ENCODE peak calls at places on chromosomes 4 and X, in seven cellular contexts. F is CD8-positive, alpha-beta T cell; Q is endodermal cell; M is WTC11; U is fibroblast of lung; B is astrocyte of the cerebellum; W is lung. R is an unnamed sample.

GRCh38 chrX:139932901-139933796 is at the start of gene ATP11C:
- DNase-seq in U (peak), W (peak), F (peak), Q (peak), B (peak), M (peak), R (peak)

GRCh38 chr4:137892134-137892533 is 350.0 kb downstream of the SLC7A11 start:
- DNase-seq in W (no peak), M (no peak), F (no peak), U (peak), B (peak), Q (no peak), R (no peak)

GRCh38 chrX:20378291-20378920 is 111.7 kb upstream of the RPS6KA3 start:
- DNase-seq in Q (no peak), F (no peak), W (peak), B (no peak), M (no peak), U (peak), R (no peak)

GRCh38 chrX:136143714-136144113 is 3.6 kb upstream of the FHL1 start:
- DNase-seq in B (no peak), Q (no peak), F (no peak), W (no peak), M (no peak), U (no peak), R (no peak)

GRCh38 chr4:122364700-122365404 is 14.0 kb upstream of the ADAD1 start:
- DNase-seq in W (no peak), B (no peak), F (peak), M (peak), Q (peak), U (no peak), R (peak)

GRCh38 chrX:37697169-37697760 is 11.7 kb downstream of the XK start:
- DNase-seq in F (no peak), U (peak), W (no peak), Q (no peak), B (peak), M (no peak), R (no peak)

GRCh38 chrX:123814343-123814742 is 45.5 kb upstream of the XIAP start:
- DNase-seq in W (no peak), M (no peak), Q (no peak), F (no peak), B (no peak), U (no peak), R (no peak)

GRCh38 chrX:88605222-88605583 is 141.8 kb upstream of the CPXCR1 start:
- DNase-seq in B (no peak), Q (no peak), F (no peak), M (no peak), U (no peak), W (no peak), R (no peak)

GRCh38 chr4:125316781-125317525 is 2.2 kb downstream of the FAT4 start:
- DNase-seq in F (no peak), U (peak), M (peak), W (peak), B (no peak), Q (peak), R (peak)

GRCh38 chr4:16912896-16913295 is 14.5 kb upstream of the LDB2 start:
- DNase-seq in M (no peak), U (peak), W (no peak), Q (no peak), F (no peak), B (no peak), R (no peak)

GRCh38 chr4:107896158-107896645 is 35.1 kb upstream of the CYP2U1 start:
- DNase-seq in B (peak), Q (no peak), W (peak), U (peak), M (no peak), F (no peak), R (no peak)

GRCh38 chr4:95998311-95998710 is 158.4 kb downstream of the PDHA2 start:
- DNase-seq in U (no peak), M (no peak), F (no peak), Q (no peak), B (no peak), W (no peak), R (no peak)

GRCh38 chr4:185774076-185774731 is 37.8 kb downstream of the SORBS2 start:
- DNase-seq in M (no peak), Q (no peak), U (no peak), W (no peak), B (no peak), F (no peak), R (no peak)

GRCh38 chr4:2789351-2789750 is 3.5 kb upstream of the SH3BP2 start:
- DNase-seq in B (no peak), Q (no peak), F (no peak), U (no peak), W (no peak), M (no peak), R (no peak)

GRCh38 chrX:150870487-150871340 is 27.8 kb downstream of the CD99L2 start:
- DNase-seq in W (no peak), Q (no peak), B (no peak), M (no peak), F (no peak), U (no peak), R (peak)

GRCh38 chr4:123398151-123398802 is 1.7 kb downstream of the SPRY1 start:
- DNase-seq in B (no peak), F (peak), M (peak), W (peak), U (peak), Q (peak), R (peak)

GRCh38 chrX:102651968-102652744 is 873 bp downstream of the GPRASP1 start:
- DNase-seq in B (no peak), U (peak), W (no peak), M (peak), F (peak), Q (peak), R (peak)

GRCh38 chrX:21960569-21960968 is 20.1 kb downstream of the SMS start:
- DNase-seq in F (no peak), B (no peak), U (no peak), Q (no peak), W (no peak), M (no peak), R (no peak)

GRCh38 chr4:152166567-152166966 is 369.3 kb downstream of the FBXW7 start:
- DNase-seq in U (peak), M (peak), Q (peak), F (no peak), B (no peak), W (no peak), R (no peak)

GRCh38 chr4:174058846-174059245 is 224.6 kb downstream of the FBXO8 start:
- DNase-seq in U (no peak), M (no peak), B (no peak), W (no peak), Q (no peak), F (no peak), R (no peak)

GRCh38 chrX:52422884-52423283 is 54.1 kb downstream of the XAGE2 start:
- DNase-seq in W (no peak), M (no peak), Q (no peak), U (peak), B (peak), F (no peak), R (no peak)

GRCh38 chrX:41556958-41557357 is 109.8 kb downstream of the NYX start:
- DNase-seq in F (peak), U (peak), W (no peak), B (no peak), M (no peak), Q (no peak), R (no peak)

GRCh38 chr4:161937596-161937995 is 226.2 kb downstream of the FSTL5 start:
- DNase-seq in Q (no peak), B (no peak), W (no peak), U (peak), M (no peak), F (no peak), R (no peak)

GRCh38 chr4:99483636-99484035 is 27.2 kb upstream of the C4orf17 start:
- DNase-seq in F (no peak), W (no peak), B (no peak), M (no peak), U (peak), Q (no peak), R (no peak)

GRCh38 chrX:21735753-21736127 is 22.2 kb downstream of the SMPX start:
- DNase-seq in B (no peak), F (no peak), W (no peak), M (no peak), Q (no peak), U (peak), R (no peak)

GRCh38 chrX:25112156-25112555 is 96.4 kb upstream of the ARX start:
- DNase-seq in B (no peak), W (no peak), M (no peak), Q (no peak), U (no peak), F (no peak), R (no peak)

GRCh38 chr4:11424000-11424399 is 4.7 kb downstream of the HS3ST1 start:
- DNase-seq in W (no peak), M (peak), U (peak), B (no peak), F (peak), Q (peak), R (no peak)

GRCh38 chr4:181140037-181140603 is 1103.1 kb upstream of the TENM3 start:
- DNase-seq in Q (no peak), W (no peak), U (no peak), M (no peak), B (peak), F (no peak), R (no peak)

GRCh38 chr4:56575820-56576429 is 70.3 kb downstream of the ARL9 start:
- DNase-seq in U (peak), M (no peak), Q (no peak), F (no peak), W (no peak), B (peak), R (no peak)

GRCh38 chr4:88964450-88964849 is 92.5 kb downstream of the FAM13A start:
- DNase-seq in B (peak), W (no peak), F (no peak), Q (no peak), M (no peak), U (peak), R (no peak)

GRCh38 chrX:141894733-141895132 is 9.0 kb upstream of the MAGEC1 start:
- DNase-seq in M (no peak), W (no peak), Q (no peak), B (no peak), U (no peak), F (no peak), R (no peak)

GRCh38 chr4:126071346-126072333 is 756.9 kb downstream of the FAT4 start:
- DNase-seq in U (peak), B (peak), M (no peak), W (peak), F (no peak), Q (no peak), R (no peak)

GRCh38 chr4:187993827-187994226 is 1.7 kb upstream of the ZFP42 start:
- DNase-seq in F (no peak), B (no peak), Q (peak), U (no peak), M (peak), W (no peak), R (no peak)

GRCh38 chrX:140151316-140151715 is 186.0 kb upstream of the CXorf66 start:
- DNase-seq in B (no peak), F (no peak), W (no peak), M (no peak), U (peak), Q (no peak), R (no peak)

GRCh38 chr4:20393486-20394100 is 141.9 kb downstream of the SLIT2 start:
- DNase-seq in M (no peak), Q (no peak), B (peak), W (no peak), F (no peak), U (peak), R (no peak)

GRCh38 chrX:150313514-150313913 is 49.6 kb upstream of the MAMLD1 start:
- DNase-seq in M (no peak), U (no peak), Q (no peak), F (no peak), W (no peak), B (no peak), R (no peak)

DNA sequence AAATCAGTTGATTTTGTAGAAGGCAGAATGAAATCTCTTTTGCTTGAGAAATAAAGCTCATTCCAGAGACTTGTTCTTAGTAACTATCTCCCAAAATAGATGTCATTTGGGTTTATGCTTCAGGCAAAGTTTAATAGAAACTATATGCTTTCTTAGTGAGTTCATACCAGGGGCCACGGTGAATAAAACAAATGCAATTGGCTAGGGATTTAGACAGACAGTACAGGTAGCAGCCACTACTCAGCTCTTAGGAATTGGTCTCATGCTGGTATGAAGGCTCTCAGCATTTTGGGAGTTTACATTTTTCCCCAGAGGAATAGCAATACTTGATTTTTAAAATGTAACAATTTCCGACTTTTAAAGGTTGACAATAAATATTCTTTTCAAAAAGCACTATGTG is 27.0 kb downstream of the GYPA start:
- DNase-seq in F (no peak), M (no peak), U (no peak), W (no peak), B (no peak), Q (no peak), R (no peak)
- TF ChIP-seq CTCF in F (no peak), M (no peak), U (no peak), W (no peak), B (no peak), Q (no peak), R (no peak)

GRCh38 chr4:87835192-87835591 is 2.4 kb downstream of the MEPE start:
- DNase-seq in U (peak), B (no peak), M (no peak), W (no peak), F (no peak), Q (no peak), R (no peak)
- TF ChIP-seq CTCF in U (no peak), B (no peak), M (no peak), W (no peak), F (no peak), Q (no peak), R (no peak)

GRCh38 chr4:10089346-10089745 is 27.3 kb downstream of the WDR1 start:
- DNase-seq in U (no peak), B (no peak), F (no peak), M (peak), W (no peak), Q (peak), R (no peak)
- TF ChIP-seq CTCF in U (no peak), B (peak), F (peak), M (peak), W (peak), Q (peak), R (peak)

GRCh38 chr4:144179152-144179739 is 38.7 kb upstream of the GYPA start:
- DNase-seq in B (no peak), W (no peak), M (no peak), Q (no peak), U (no peak), F (no peak), R (no peak)

GRCh38 chr4:144178414-144178813 is 37.9 kb upstream of the GYPA start:
- DNase-seq in B (peak), F (no peak), Q (no peak), W (no peak), M (no peak), U (peak), R (no peak)

GRCh38 chr4:144176476-144176875 is 36.0 kb upstream of the GYPA start:
- DNase-seq in B (peak), F (no peak), W (no peak), M (no peak), Q (no peak), U (peak), R (no peak)

GRCh38 chr4:144171697-144172096 is 31.2 kb upstream of the GYPA start:
- DNase-seq in W (no peak), Q (peak), F (no peak), B (no peak), U (no peak), M (no peak), R (no peak)

GRCh38 chr4:144174401-144175067 is 34.0 kb upstream of the GYPA start:
- DNase-seq in M (no peak), Q (no peak), U (peak), W (no peak), B (peak), F (no peak), R (no peak)
- TF ChIP-seq CTCF in M (no peak), Q (peak), U (no peak), W (peak), B (no peak), F (peak), R (peak)

GRCh38 chr4:87644286-87644685 is 5.8 kb upstream of the DMP1 start:
- DNase-seq in B (no peak), M (no peak), W (no peak), U (no peak), Q (no peak), F (no peak), R (no peak)
- TF ChIP-seq CTCF in B (no peak), M (no peak), W (no peak), U (no peak), Q (peak), F (no peak), R (no peak)

DNA sequence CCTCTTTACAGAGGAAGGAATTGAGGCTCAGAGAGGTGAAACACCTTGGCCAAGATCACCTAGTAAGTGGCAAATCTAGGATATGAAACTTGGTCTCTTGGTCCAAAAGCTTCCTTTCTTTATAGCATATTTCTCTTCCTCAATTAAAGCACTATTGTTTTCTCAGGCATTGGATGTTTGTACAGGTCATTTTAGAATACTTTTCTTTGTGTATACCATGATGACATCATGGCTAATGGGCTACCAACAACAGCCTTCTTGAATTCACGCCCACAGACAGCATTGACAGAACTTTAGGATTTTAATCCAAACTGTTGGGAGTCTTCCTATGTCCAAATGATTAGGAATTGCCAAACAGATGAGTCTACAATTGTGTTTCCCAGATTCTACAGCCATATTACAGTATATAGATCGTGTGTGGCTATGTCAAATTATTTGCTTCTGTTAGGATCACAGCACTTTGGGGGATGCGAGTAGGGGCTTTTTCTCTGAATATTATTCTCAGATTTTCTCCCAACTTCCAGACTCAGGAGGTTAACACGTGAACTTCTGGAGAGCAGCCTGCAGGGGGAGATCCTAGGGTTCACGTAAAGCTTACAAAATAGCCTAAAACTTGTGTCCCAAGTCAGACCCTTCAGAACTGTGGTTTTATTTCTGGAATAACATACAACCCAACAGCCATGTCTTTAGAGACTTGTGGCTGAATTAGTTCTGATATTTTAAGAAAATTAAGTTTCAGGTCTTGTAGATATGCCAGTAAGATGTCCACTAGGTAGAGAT is 191.8 kb downstream of the SHROOM3 start:
- DNase-seq in Q (peak), U (no peak), B (no peak), M (no peak), F (no peak), W (no peak), R (no peak)
- TF ChIP-seq CTCF in Q (peak), U (peak), B (peak), M (peak), F (no peak), W (no peak), R (peak)